ENCODE peak calls at places on chromosomes 5 and 9, in ten cellular contexts. One of them, this sample, is unnamed.

GRCh38 chr5:160463775-160464465 is 42.3 kb downstream of the PTTG1 start:
- DNase-seq in stimulated activated CD4-positive, alpha-beta T cell treated with anti-CD3 and anti-CD28 coated beads, Interleukin-2, amount 100 ng/mL, for 48 hours: no peak
- DNase-seq in GM06990: no peak
- DNase-seq in islet precursor cell: no peak
- DNase-seq in foreskin fibroblast: peak
- DNase-seq in neural crest cell: no peak
- DNase-seq in HFFc6: peak
- DNase-seq in A172: peak
- DNase-seq in hypothalamus: no peak
- DNase-seq in LHCN-M2: peak
- DNase-seq in this sample: peak

GRCh38 chr5:93673555-93673954 is 67.8 kb downstream of the POU5F2 start:
- DNase-seq in stimulated activated CD4-positive, alpha-beta T cell treated with anti-CD3 and anti-CD28 coated beads, Interleukin-2, amount 100 ng/mL, for 48 hours: no peak
- DNase-seq in GM06990: no peak
- DNase-seq in islet precursor cell: no peak
- DNase-seq in foreskin fibroblast: no peak
- DNase-seq in neural crest cell: no peak
- DNase-seq in HFFc6: no peak
- DNase-seq in A172: no peak
- DNase-seq in hypothalamus: no peak
- DNase-seq in LHCN-M2: no peak
- DNase-seq in this sample: no peak

GRCh38 chr5:136053336-136054121 is 24.7 kb downstream of the TGFBI start:
- DNase-seq in stimulated activated CD4-positive, alpha-beta T cell treated with anti-CD3 and anti-CD28 coated beads, Interleukin-2, amount 100 ng/mL, for 48 hours: no peak
- DNase-seq in GM06990: no peak
- DNase-seq in islet precursor cell: peak
- DNase-seq in foreskin fibroblast: peak
- DNase-seq in neural crest cell: no peak
- DNase-seq in HFFc6: peak
- DNase-seq in A172: peak
- DNase-seq in hypothalamus: no peak
- DNase-seq in LHCN-M2: peak
- DNase-seq in this sample: peak

GRCh38 chr9:131228988-131229387 is 47.3 kb downstream of the FAM78A start:
- DNase-seq in stimulated activated CD4-positive, alpha-beta T cell treated with anti-CD3 and anti-CD28 coated beads, Interleukin-2, amount 100 ng/mL, for 48 hours: no peak
- DNase-seq in GM06990: no peak
- DNase-seq in islet precursor cell: no peak
- DNase-seq in foreskin fibroblast: no peak
- DNase-seq in neural crest cell: no peak
- DNase-seq in HFFc6: no peak
- DNase-seq in A172: no peak
- DNase-seq in hypothalamus: no peak
- DNase-seq in LHCN-M2: no peak
- DNase-seq in this sample: no peak

GRCh38 chr5:171314728-171315385 is 5.8 kb downstream of the TLX3 start:
- DNase-seq in stimulated activated CD4-positive, alpha-beta T cell treated with anti-CD3 and anti-CD28 coated beads, Interleukin-2, amount 100 ng/mL, for 48 hours: no peak
- DNase-seq in GM06990: no peak
- DNase-seq in islet precursor cell: peak
- DNase-seq in foreskin fibroblast: no peak
- DNase-seq in neural crest cell: no peak
- DNase-seq in HFFc6: no peak
- DNase-seq in A172: no peak
- DNase-seq in hypothalamus: no peak
- DNase-seq in LHCN-M2: no peak
- DNase-seq in this sample: peak

GRCh38 chr5:137313526-137314175 is 185.5 kb downstream of the SPOCK1 start:
- DNase-seq in stimulated activated CD4-positive, alpha-beta T cell treated with anti-CD3 and anti-CD28 coated beads, Interleukin-2, amount 100 ng/mL, for 48 hours: no peak
- DNase-seq in GM06990: no peak
- DNase-seq in islet precursor cell: no peak
- DNase-seq in foreskin fibroblast: no peak
- DNase-seq in neural crest cell: no peak
- DNase-seq in HFFc6: no peak
- DNase-seq in A172: no peak
- DNase-seq in hypothalamus: no peak
- DNase-seq in LHCN-M2: no peak
- DNase-seq in this sample: no peak

GRCh38 chr9:122561446-122561845 is 8.5 kb downstream of the OR1N2 start:
- DNase-seq in stimulated activated CD4-positive, alpha-beta T cell treated with anti-CD3 and anti-CD28 coated beads, Interleukin-2, amount 100 ng/mL, for 48 hours: no peak
- DNase-seq in GM06990: no peak
- DNase-seq in islet precursor cell: no peak
- DNase-seq in foreskin fibroblast: no peak
- DNase-seq in neural crest cell: no peak
- DNase-seq in HFFc6: no peak
- DNase-seq in A172: no peak
- DNase-seq in hypothalamus: no peak
- DNase-seq in LHCN-M2: no peak
- DNase-seq in this sample: no peak

GRCh38 chr5:74641014-74641777 is 668 bp upstream of the ENC1 start:
- DNase-seq in stimulated activated CD4-positive, alpha-beta T cell treated with anti-CD3 and anti-CD28 coated beads, Interleukin-2, amount 100 ng/mL, for 48 hours: peak
- DNase-seq in GM06990: peak
- DNase-seq in islet precursor cell: peak
- DNase-seq in foreskin fibroblast: peak
- DNase-seq in neural crest cell: peak
- DNase-seq in HFFc6: peak
- DNase-seq in A172: peak
- DNase-seq in hypothalamus: peak
- DNase-seq in LHCN-M2: peak
- DNase-seq in this sample: peak

GRCh38 chr9:121450241-121450640 is 49.4 kb downstream of the GGTA1 start:
- DNase-seq in stimulated activated CD4-positive, alpha-beta T cell treated with anti-CD3 and anti-CD28 coated beads, Interleukin-2, amount 100 ng/mL, for 48 hours: no peak
- DNase-seq in GM06990: no peak
- DNase-seq in islet precursor cell: peak
- DNase-seq in foreskin fibroblast: no peak
- DNase-seq in neural crest cell: no peak
- DNase-seq in HFFc6: no peak
- DNase-seq in A172: peak
- DNase-seq in hypothalamus: no peak
- DNase-seq in LHCN-M2: no peak
- DNase-seq in this sample: no peak

GRCh38 chr9:38018964-38019602 is 49.9 kb downstream of the SHB start:
- DNase-seq in stimulated activated CD4-positive, alpha-beta T cell treated with anti-CD3 and anti-CD28 coated beads, Interleukin-2, amount 100 ng/mL, for 48 hours: no peak
- DNase-seq in GM06990: no peak
- DNase-seq in islet precursor cell: peak
- DNase-seq in foreskin fibroblast: peak
- DNase-seq in neural crest cell: no peak
- DNase-seq in HFFc6: peak
- DNase-seq in A172: peak
- DNase-seq in hypothalamus: peak
- DNase-seq in LHCN-M2: peak
- DNase-seq in this sample: peak

This sample was measured in Daoy.